ENCODE peak calls at places on chromosomes 16 and 17, in four cellular contexts. T is PC-9, G is Peyer's patch, D is HCT116. P is an unnamed sample. For H3K4me1, the result is how much of the 10 kb centered on the place peaks cover.

GRCh38 chr17:66713533-66714042 is 121.3 kb upstream of the CACNG5 start:
- DNase-seq in T (no peak), G (no peak), D (no peak), P (no peak)

GRCh38 chr17:78168906-78169793 is 769 bp downstream of the SYNGR2 start:
- DNase-seq in T (no peak), G (peak), D (peak), P (peak)

GRCh38 chr17:77592503-77592902 is 366.0 kb upstream of the TNRC6C start:
- DNase-seq in T (no peak), G (no peak), D (no peak), P (no peak)

GRCh38 chr16:68155425-68155824 is 70.3 kb downstream of the NFATC3 start:
- DNase-seq in T (no peak), G (no peak), D (no peak), P (no peak)

GRCh38 chr16:17744903-17745581 is 274.3 kb upstream of the XYLT1 start:
- DNase-seq in T (no peak), G (no peak), D (no peak), P (no peak)

GRCh38 chr16:88790312-88791150 is 5.5 kb upstream of the PIEZO1 start:
- DNase-seq in T (no peak), G (peak), D (no peak), P (no peak)

GRCh38 chr16:56428087-56428486 is 2.7 kb upstream of the AMFR start:
- DNase-seq in T (no peak), G (no peak), D (no peak), P (no peak)

GRCh38 chr17:63099420-63099819 is 133.4 kb downstream of the TANC2 start:
- DNase-seq in T (no peak), G (no peak), D (no peak), P (no peak)

GRCh38 chr16:73023320-73023719 is 24.6 kb downstream of the ZFHX3 start:
- DNase-seq in T (no peak), G (no peak), D (no peak), P (no peak)

GRCh38 chr16:5468488-5468887 is 370.9 kb upstream of the EEF2KMT start:
- DNase-seq in T (no peak), G (no peak), D (no peak), P (no peak)

GRCh38 chr16:67243481-67243880 is 3.8 kb downstream of the FHOD1 start:
- DNase-seq in T (no peak), G (no peak), D (no peak), P (no peak)

GRCh38 chr16:19389246-19389645 is 28.4 kb upstream of the TMC5 start:
- DNase-seq in T (no peak), G (peak), D (no peak), P (peak)

GRCh38 chr17:38605852-38606645 is at the start of gene SRCIN1:
- DNase-seq in T (no peak), G (peak), D (no peak), P (peak)

GRCh38 chr16:54921229-54921824 is 9.3 kb upstream of the IRX5 start:
- DNase-seq in T (no peak), G (no peak), D (no peak), P (no peak)

GRCh38 chr16:22232277-22233049 is 26.4 kb downstream of the EEF2K start:
- DNase-seq in T (peak), G (no peak), D (peak), P (peak)

GRCh38 chr17:29069526-29070041 is 26.6 kb downstream of the PIPOX start:
- DNase-seq in T (no peak), G (no peak), D (no peak), P (peak)

GRCh38 chr16:85321856-85322271 is 209.6 kb upstream of the CIBAR2 start:
- DNase-seq in T (no peak), G (peak), D (no peak), P (no peak)

GRCh38 chr17:39197380-39198185 is at the start of gene CACNB1:
- DNase-seq in T (peak), G (peak), D (no peak), P (peak)

GRCh38 chr16:30747331-30747730 is 894 bp upstream of the PHKG2 start:
- DNase-seq in T (peak), G (no peak), D (no peak), P (no peak)

GRCh38 chr17:21125862-21126261 is 902 bp upstream of the DHRS7B start:
- DNase-seq in T (no peak), G (peak), D (no peak), P (no peak)

GRCh38 chr16:88803264-88803987 is at the start of gene CDT1:
- DNase-seq in T (no peak), G (peak), D (peak), P (peak)

GRCh38 chr16:31861415-31861814 is 12.2 kb upstream of the ZNF267 start:
- DNase-seq in T (no peak), G (no peak), D (no peak), P (no peak)

GRCh38 chr17:51166987-51167931 is 1.0 kb downstream of the NME2 start:
- DNase-seq in T (no peak), G (peak), D (no peak), P (peak)

GRCh38 chr17:39653662-39654331 is 11.4 kb upstream of the TCAP start:
- DNase-seq in T (no peak), G (peak), D (no peak), P (no peak)

GRCh38 chr17:78284146-78284545 is 52.7 kb downstream of the TMEM235 start:
- DNase-seq in T (no peak), G (no peak), D (no peak), P (peak)

GRCh38 chr16:84942786-84943185 is 68.5 kb downstream of the ZDHHC7 start:
- DNase-seq in T (no peak), G (no peak), D (no peak), P (no peak)

GRCh38 chr16:89623511-89624232 is 10.2 kb downstream of the DPEP1 start:
- DNase-seq in T (no peak), G (no peak), D (no peak), P (no peak)

GRCh38 chr17:83055911-83056582 is 23.4 kb upstream of the METRNL start:
- DNase-seq in T (peak), G (no peak), D (no peak), P (no peak)

DNA sequence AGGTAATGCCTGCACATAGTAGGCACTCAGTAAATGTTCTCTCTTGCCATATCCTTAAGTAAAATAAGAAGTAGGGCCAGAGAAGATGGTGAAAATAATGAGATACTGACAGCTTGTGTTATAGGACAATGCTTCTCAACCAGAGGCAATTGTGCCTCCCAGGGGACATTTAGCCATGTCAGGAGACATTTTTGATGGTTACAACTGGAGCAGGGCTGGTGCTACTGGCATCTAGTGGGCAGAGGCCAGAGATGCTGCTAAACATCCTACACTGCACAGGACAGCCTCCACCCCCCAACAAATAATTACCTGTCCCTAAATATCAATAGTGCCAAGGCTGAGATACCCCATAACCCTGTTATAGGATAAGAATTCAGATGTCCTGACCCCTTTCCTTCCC is 1.7 kb downstream of the RAD51D start:
- DNase-seq in T (peak), G (no peak), D (no peak), P (no peak)
- TF ChIP-seq CTCF in T (peak), G (no peak), D (peak), P (no peak)

GRCh38 chr17:49076575-49077384 is 55.8 kb upstream of the B4GALNT2 start:
- DNase-seq in T (peak), G (no peak), D (no peak), P (no peak)
- H3K4me1 ChIP-seq in T (under half), G (under half), D (under half), P (under half)

GRCh38 chr17:75344664-75345063 is 55.4 kb upstream of the SLC25A19 start:
- DNase-seq in T (no peak), G (peak), D (no peak), P (no peak)
- H3K4me3 ChIP-seq in T (no peak), G (no peak), D (no peak), P (no peak)

DNA sequence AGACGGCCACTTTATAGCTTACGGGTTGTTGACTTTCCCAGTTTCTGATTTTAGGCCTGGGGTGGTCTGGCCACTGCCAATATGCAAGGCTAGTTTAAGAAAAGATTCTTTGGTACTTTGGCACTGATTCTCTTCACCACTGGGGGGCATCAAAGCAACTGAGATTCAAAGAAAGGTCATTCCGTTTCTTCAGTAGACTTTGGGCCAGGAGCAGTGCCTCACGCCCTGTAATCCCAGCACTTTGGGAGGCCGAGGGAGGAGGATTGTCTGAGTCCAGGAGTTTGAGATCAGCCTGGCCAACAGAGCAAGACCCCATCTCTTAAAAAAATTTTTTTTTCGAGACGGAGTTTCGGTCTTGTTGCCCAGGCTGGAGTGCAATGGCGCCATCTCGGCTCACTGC is 53.0 kb downstream of the RPA1 start:
- DNase-seq in T (no peak), G (no peak), D (no peak), P (no peak)
- TF ChIP-seq CTCF in T (peak), G (peak), D (peak), P (peak)

GRCh38 chr17:79990704-79991103 is 45.0 kb downstream of the TBC1D16 start:
- DNase-seq in T (no peak), G (no peak), D (no peak), P (no peak)

GRCh38 chr17:79991140-79991923 is 44.3 kb downstream of the TBC1D16 start:
- DNase-seq in T (peak), G (peak), D (peak), P (peak)

GRCh38 chr17:79993390-79994221 is 42.1 kb downstream of the TBC1D16 start:
- DNase-seq in T (peak), G (peak), D (no peak), P (peak)

GRCh38 chr17:79992657-79993389 is 42.8 kb downstream of the TBC1D16 start:
- DNase-seq in T (no peak), G (no peak), D (no peak), P (no peak)

DNA sequence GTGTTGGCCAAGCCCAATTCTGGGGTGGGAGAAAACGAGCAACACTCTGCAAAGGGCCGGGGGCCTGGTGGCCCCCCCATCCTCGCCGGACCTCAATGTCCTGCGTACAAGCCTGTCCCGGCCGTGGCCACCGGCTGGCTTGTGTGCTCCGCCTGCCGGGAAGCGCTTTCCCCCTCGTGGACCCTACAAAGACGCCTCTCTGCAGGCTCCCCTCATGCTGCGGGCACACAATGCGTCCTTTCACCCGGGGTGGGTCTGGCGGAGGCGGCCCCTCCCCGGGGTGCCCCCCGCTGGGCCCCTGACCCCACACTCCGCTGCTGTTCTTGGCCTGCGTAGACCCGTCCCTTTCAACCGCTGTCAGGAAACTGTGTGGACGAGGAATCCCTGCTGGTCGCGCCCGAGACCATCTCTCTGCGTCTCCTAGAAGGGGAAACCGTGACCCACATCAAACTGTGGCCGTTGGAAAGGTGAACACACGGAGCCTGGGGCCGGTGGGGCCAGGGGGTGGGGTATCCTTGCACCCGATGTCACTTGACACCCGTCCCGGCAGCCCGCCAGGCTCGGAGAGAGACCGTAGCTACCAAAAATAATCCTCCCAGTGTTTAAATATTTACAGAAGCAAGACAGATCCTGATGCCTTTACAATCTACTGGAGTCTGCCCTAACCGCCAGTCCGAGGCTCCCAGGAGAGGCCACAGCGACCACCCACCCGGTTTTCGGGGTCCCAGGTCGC is 43.6 kb downstream of the TBC1D16 start:
- DNase-seq in T (no peak), G (no peak), D (no peak), P (peak)
- H3K4me1 ChIP-seq in T (under half), G (half or more), D (under half), P (half or more)

GRCh38 chr16:3327514-3327913 is 22.2 kb downstream of the ZNF75A start:
- DNase-seq in T (no peak), G (no peak), D (no peak), P (no peak)
- H3K4me3 ChIP-seq in T (no peak), G (no peak), D (no peak), P (no peak)

DNA sequence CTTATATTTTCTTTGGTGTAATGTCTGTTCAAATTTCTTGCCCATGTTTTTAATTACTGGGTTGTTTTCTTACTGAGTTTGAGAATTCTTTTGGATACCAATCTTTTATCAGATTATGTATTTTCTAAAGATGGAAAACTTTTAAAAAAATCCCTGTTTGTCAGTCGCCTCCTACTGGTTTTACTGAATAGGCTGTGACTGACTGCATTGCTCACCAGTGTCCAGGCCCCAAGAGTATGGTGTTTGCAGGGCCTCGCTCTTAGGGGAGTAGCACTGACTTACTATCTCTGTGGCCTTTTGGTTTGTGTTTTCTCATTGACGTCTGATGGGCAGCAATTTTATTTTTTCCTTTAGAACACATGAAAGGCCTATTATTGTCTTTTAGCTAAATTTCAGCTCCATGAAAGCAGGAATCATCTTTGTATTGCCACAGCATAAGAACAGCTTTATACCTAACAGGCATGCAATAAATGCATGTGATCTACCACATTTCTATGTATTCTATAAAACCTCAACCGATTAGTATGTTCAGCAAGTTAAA is 188.4 kb downstream of the AATF start:
- DNase-seq in T (no peak), G (no peak), D (no peak), P (no peak)
- TF ChIP-seq CTCF in T (no peak), G (no peak), D (no peak), P (no peak)

GRCh38 chr16:15714393-15715172 is 64.5 kb downstream of the NDE1 start:
- DNase-seq in T (no peak), G (no peak), D (no peak), P (no peak)
- H3K4me1 ChIP-seq in T (under half), G (under half), D (under half), P (under half)

GRCh38 chr16:3086596-3087242 is 12.4 kb downstream of the ZSCAN10 start:
- DNase-seq in T (no peak), G (no peak), D (no peak), P (no peak)
- H3K4me3 ChIP-seq in T (no peak), G (peak), D (no peak), P (no peak)

GRCh38 chr16:81315271-81316175 is 761 bp downstream of the GAN start:
- DNase-seq in T (no peak), G (peak), D (no peak), P (peak)
- TF ChIP-seq CTCF in T (no peak), G (no peak), D (no peak), P (no peak)